ENCODE peak calls at places on chromosomes 1 and 21, in nine cellular contexts. P, T, X, S, W, H, A, Y and F are unnamed samples.
A peak's percentile ranks its signal among the peaks of the same experiment; 100 is the strongest.

GRCh38 chr1:210792703-210793102 is 341.2 kb downstream of the KCNH1 start:
- DNase-seq in X (no peak), P (no peak), S (no peak), T (no peak), A (no peak), H (no peak), Y (no peak), W (no peak), F (no peak)

GRCh38 chr21:17730782-17731181 is 88.4 kb downstream of the C21orf91 start:
- DNase-seq in Y (no peak), S (no peak), A (no peak), X (no peak), P (no peak), T (no peak), W (no peak), H (no peak), F (no peak)

GRCh38 chr1:41866285-41866684 is 52.4 kb downstream of the HIVEP3 start:
- DNase-seq in W (no peak), S (no peak), P (no peak), H (peak; percentile 70), X (no peak), A (no peak), Y (no peak), T (no peak), F (no peak)

GRCh38 chr1:220001095-220001501 is 45.2 kb downstream of the EPRS1 start:
- DNase-seq in X (no peak), P (no peak), S (no peak), Y (no peak), H (no peak), W (no peak), A (no peak), T (no peak), F (no peak)

GRCh38 chr1:241957692-241958494 is at the start of gene BECN2:
- DNase-seq in H (no peak), S (no peak), W (no peak), A (no peak), P (no peak), X (no peak), Y (no peak), T (no peak), F (no peak)

GRCh38 chr1:2377751-2378440 is 13.5 kb downstream of the MORN1 start:
- DNase-seq in H (no peak), P (no peak), T (no peak), S (no peak), Y (no peak), W (no peak), A (no peak), X (no peak), F (no peak)

GRCh38 chr1:21292503-21292990 is 2.3 kb upstream of the ECE1 start:
- DNase-seq in Y (no peak), A (no peak), P (no peak), S (no peak), X (no peak), W (no peak), H (no peak), T (no peak), F (no peak)

GRCh38 chr1:39919545-39919944 is 17.8 kb upstream of the MYCL start:
- DNase-seq in P (peak; percentile 87), Y (peak; percentile 86), A (peak; percentile 51), T (peak; percentile 45), S (peak; percentile 42), H (no peak), X (peak; percentile 23), W (peak; percentile 80), F (peak; percentile 84)

GRCh38 chr1:220139966-220140365 is 46.0 kb downstream of the IARS2 start:
- DNase-seq in P (no peak), H (no peak), A (no peak), W (no peak), X (no peak), Y (no peak), S (no peak), T (no peak), F (no peak)